ENCODE peak calls at places on chromosomes 11 and 22, in seven cellular contexts. One of them, this sample, is unnamed.

GRCh38 chr11:108193725-108194124 is 28.7 kb downstream of the NPAT start:
- DNase-seq in WERI-Rb-1: no peak
- DNase-seq in bronchial epithelial cell: no peak
- DNase-seq in Ammon's horn: no peak
- DNase-seq in dorsolateral prefrontal cortex: no peak
- DNase-seq in stimulated activated CD8-positive, alpha-beta memory T cell treated with anti-CD3 and anti-CD28 coated beads, Interleukin-15, amount 100 ng/mL, for 4 hours: no peak
- DNase-seq in cardiac fibroblast: no peak
- DNase-seq in this sample: no peak

GRCh38 chr22:31155425-31155824 is 4.6 kb upstream of the RNF185 start:
- DNase-seq in WERI-Rb-1: no peak
- DNase-seq in bronchial epithelial cell: no peak
- DNase-seq in Ammon's horn: no peak
- DNase-seq in dorsolateral prefrontal cortex: no peak
- DNase-seq in stimulated activated CD8-positive, alpha-beta memory T cell treated with anti-CD3 and anti-CD28 coated beads, Interleukin-15, amount 100 ng/mL, for 4 hours: no peak
- DNase-seq in cardiac fibroblast: peak
- DNase-seq in this sample: no peak

GRCh38 chr22:46696225-46696518 is 41.9 kb downstream of the CERK start:
- DNase-seq in WERI-Rb-1: no peak
- DNase-seq in bronchial epithelial cell: no peak
- DNase-seq in Ammon's horn: no peak
- DNase-seq in dorsolateral prefrontal cortex: no peak
- DNase-seq in stimulated activated CD8-positive, alpha-beta memory T cell treated with anti-CD3 and anti-CD28 coated beads, Interleukin-15, amount 100 ng/mL, for 4 hours: no peak
- DNase-seq in cardiac fibroblast: no peak
- DNase-seq in this sample: no peak

GRCh38 chr22:44155115-44155514 is 25.6 kb upstream of the PARVG start:
- DNase-seq in WERI-Rb-1: no peak
- DNase-seq in bronchial epithelial cell: no peak
- DNase-seq in Ammon's horn: no peak
- DNase-seq in dorsolateral prefrontal cortex: no peak
- DNase-seq in stimulated activated CD8-positive, alpha-beta memory T cell treated with anti-CD3 and anti-CD28 coated beads, Interleukin-15, amount 100 ng/mL, for 4 hours: no peak
- DNase-seq in cardiac fibroblast: no peak
- DNase-seq in this sample: no peak

GRCh38 chr11:74332272-74332671 is 20.8 kb upstream of the P4HA3 start:
- DNase-seq in WERI-Rb-1: no peak
- DNase-seq in bronchial epithelial cell: no peak
- DNase-seq in Ammon's horn: no peak
- DNase-seq in dorsolateral prefrontal cortex: no peak
- DNase-seq in stimulated activated CD8-positive, alpha-beta memory T cell treated with anti-CD3 and anti-CD28 coated beads, Interleukin-15, amount 100 ng/mL, for 4 hours: no peak
- DNase-seq in cardiac fibroblast: no peak
- DNase-seq in this sample: no peak

GRCh38 chr11:79050784-79051183 is 390.0 kb downstream of the TENM4 start:
- DNase-seq in WERI-Rb-1: no peak
- DNase-seq in bronchial epithelial cell: no peak
- DNase-seq in Ammon's horn: no peak
- DNase-seq in dorsolateral prefrontal cortex: no peak
- DNase-seq in stimulated activated CD8-positive, alpha-beta memory T cell treated with anti-CD3 and anti-CD28 coated beads, Interleukin-15, amount 100 ng/mL, for 4 hours: no peak
- DNase-seq in cardiac fibroblast: peak
- DNase-seq in this sample: no peak

GRCh38 chr11:65973439-65974110 is 12.0 kb downstream of the SART1 start:
- DNase-seq in WERI-Rb-1: no peak
- DNase-seq in bronchial epithelial cell: peak
- DNase-seq in Ammon's horn: no peak
- DNase-seq in dorsolateral prefrontal cortex: no peak
- DNase-seq in stimulated activated CD8-positive, alpha-beta memory T cell treated with anti-CD3 and anti-CD28 coated beads, Interleukin-15, amount 100 ng/mL, for 4 hours: no peak
- DNase-seq in cardiac fibroblast: no peak
- DNase-seq in this sample: no peak

GRCh38 chr11:2579315-2580060 is 120.3 kb downstream of the KCNQ1OT1 start:
- DNase-seq in WERI-Rb-1: peak
- DNase-seq in bronchial epithelial cell: no peak
- DNase-seq in Ammon's horn: no peak
- DNase-seq in dorsolateral prefrontal cortex: no peak
- DNase-seq in stimulated activated CD8-positive, alpha-beta memory T cell treated with anti-CD3 and anti-CD28 coated beads, Interleukin-15, amount 100 ng/mL, for 4 hours: no peak
- DNase-seq in cardiac fibroblast: no peak
- DNase-seq in this sample: no peak

GRCh38 chr11:11155962-11156815 is 196.9 kb downstream of the CSNK2A3 start:
- DNase-seq in WERI-Rb-1: peak
- DNase-seq in bronchial epithelial cell: no peak
- DNase-seq in Ammon's horn: no peak
- DNase-seq in dorsolateral prefrontal cortex: no peak
- DNase-seq in stimulated activated CD8-positive, alpha-beta memory T cell treated with anti-CD3 and anti-CD28 coated beads, Interleukin-15, amount 100 ng/mL, for 4 hours: no peak
- DNase-seq in cardiac fibroblast: no peak
- DNase-seq in this sample: no peak

GRCh38 chr11:29061452-29061851 is 953.3 kb downstream of the METTL15 start:
- DNase-seq in WERI-Rb-1: no peak
- DNase-seq in bronchial epithelial cell: no peak
- DNase-seq in Ammon's horn: no peak
- DNase-seq in dorsolateral prefrontal cortex: no peak
- DNase-seq in stimulated activated CD8-positive, alpha-beta memory T cell treated with anti-CD3 and anti-CD28 coated beads, Interleukin-15, amount 100 ng/mL, for 4 hours: no peak
- DNase-seq in cardiac fibroblast: no peak
- DNase-seq in this sample: no peak

GRCh38 chr11:130592056-130592455 is 143.6 kb downstream of the ADAMTS15 start:
- DNase-seq in WERI-Rb-1: no peak
- DNase-seq in bronchial epithelial cell: peak
- DNase-seq in Ammon's horn: no peak
- DNase-seq in dorsolateral prefrontal cortex: no peak
- DNase-seq in stimulated activated CD8-positive, alpha-beta memory T cell treated with anti-CD3 and anti-CD28 coated beads, Interleukin-15, amount 100 ng/mL, for 4 hours: no peak
- DNase-seq in cardiac fibroblast: peak
- DNase-seq in this sample: no peak

GRCh38 chr11:13386567-13386966 is 76.5 kb downstream of the BTBD10 start:
- DNase-seq in WERI-Rb-1: no peak
- DNase-seq in bronchial epithelial cell: no peak
- DNase-seq in Ammon's horn: no peak
- DNase-seq in dorsolateral prefrontal cortex: no peak
- DNase-seq in stimulated activated CD8-positive, alpha-beta memory T cell treated with anti-CD3 and anti-CD28 coated beads, Interleukin-15, amount 100 ng/mL, for 4 hours: no peak
- DNase-seq in cardiac fibroblast: no peak
- DNase-seq in this sample: no peak

GRCh38 chr11:46649180-46649738 is 31.9 kb downstream of the ATG13 start:
- DNase-seq in WERI-Rb-1: no peak
- DNase-seq in bronchial epithelial cell: peak
- DNase-seq in Ammon's horn: peak
- DNase-seq in dorsolateral prefrontal cortex: peak
- DNase-seq in stimulated activated CD8-positive, alpha-beta memory T cell treated with anti-CD3 and anti-CD28 coated beads, Interleukin-15, amount 100 ng/mL, for 4 hours: no peak
- DNase-seq in cardiac fibroblast: peak
- DNase-seq in this sample: no peak

GRCh38 chr11:96037267-96037990 is 113.5 kb upstream of the MTMR2 start:
- DNase-seq in WERI-Rb-1: no peak
- DNase-seq in bronchial epithelial cell: peak
- DNase-seq in Ammon's horn: peak
- DNase-seq in dorsolateral prefrontal cortex: no peak
- DNase-seq in stimulated activated CD8-positive, alpha-beta memory T cell treated with anti-CD3 and anti-CD28 coated beads, Interleukin-15, amount 100 ng/mL, for 4 hours: no peak
- DNase-seq in cardiac fibroblast: no peak
- DNase-seq in this sample: no peak

GRCh38 chr22:20531404-20532181 is 24.2 kb downstream of the MED15 start:
- DNase-seq in WERI-Rb-1: no peak
- DNase-seq in bronchial epithelial cell: peak
- DNase-seq in Ammon's horn: peak
- DNase-seq in dorsolateral prefrontal cortex: peak
- DNase-seq in stimulated activated CD8-positive, alpha-beta memory T cell treated with anti-CD3 and anti-CD28 coated beads, Interleukin-15, amount 100 ng/mL, for 4 hours: no peak
- DNase-seq in cardiac fibroblast: peak
- DNase-seq in this sample: no peak

GRCh38 chr11:134529212-134530096 is 117.4 kb upstream of the B3GAT1 start:
- DNase-seq in WERI-Rb-1: peak
- DNase-seq in bronchial epithelial cell: no peak
- DNase-seq in Ammon's horn: no peak
- DNase-seq in dorsolateral prefrontal cortex: peak
- DNase-seq in stimulated activated CD8-positive, alpha-beta memory T cell treated with anti-CD3 and anti-CD28 coated beads, Interleukin-15, amount 100 ng/mL, for 4 hours: no peak
- DNase-seq in cardiac fibroblast: no peak
- DNase-seq in this sample: no peak

GRCh38 chr11:133163463-133164419 is 368.6 kb downstream of the OPCML start:
- DNase-seq in WERI-Rb-1: peak
- DNase-seq in bronchial epithelial cell: peak
- DNase-seq in Ammon's horn: peak
- DNase-seq in dorsolateral prefrontal cortex: no peak
- DNase-seq in stimulated activated CD8-positive, alpha-beta memory T cell treated with anti-CD3 and anti-CD28 coated beads, Interleukin-15, amount 100 ng/mL, for 4 hours: no peak
- DNase-seq in cardiac fibroblast: peak
- DNase-seq in this sample: no peak